ENCODE peak calls at places on chromosomes 3 and 15, in four cellular contexts. S, D, J and E are unnamed samples.

GRCh38 chr3:146387566-146387965 is 81.8 kb downstream of the PLSCR2 start:
- DNase-seq in S (no peak), D (no peak), J (no peak), E (no peak)

GRCh38 chr15:82830427-82831173 is 21.2 kb downstream of the WHAMM start:
- DNase-seq in S (no peak), D (no peak), J (no peak), E (no peak)

GRCh38 chr3:100650651-100651611 is 41.5 kb downstream of the ADGRG7 start:
- DNase-seq in S (no peak), D (no peak), J (no peak), E (no peak)

GRCh38 chr15:38670142-38671002 is 105.8 kb upstream of the RASGRP1 start:
- DNase-seq in S (peak; percentile 47), D (no peak), J (no peak), E (peak; percentile 57)

GRCh38 chr3:37904614-37905047 is 43.0 kb downstream of the CTDSPL start:
- DNase-seq in S (no peak), D (no peak), J (no peak), E (no peak)

GRCh38 chr3:42732196-42732828 is 29.7 kb upstream of the HHATL start:
- DNase-seq in S (no peak), D (no peak), J (no peak), E (no peak)

GRCh38 chr15:101045835-101046691 is 126.9 kb downstream of the LRRK1 start:
- DNase-seq in S (no peak), D (peak; percentile 9), J (no peak), E (no peak)

GRCh38 chr3:171376125-171376947 is 83.9 kb downstream of the TNIK start:
- DNase-seq in S (no peak), D (no peak), J (no peak), E (no peak)

GRCh38 chr15:84702961-84703482 is 12.9 kb downstream of the SEC11A start:
- DNase-seq in S (no peak), D (peak; percentile 58), J (peak; percentile 58), E (no peak)

GRCh38 chr15:63601727-63602185 is 4.6 kb downstream of the FBXL22 start:
- DNase-seq in S (no peak), D (no peak), J (peak; percentile 53), E (no peak)

GRCh38 chr3:23971684-23972083 is 26.6 kb downstream of the NR1D2 start:
- DNase-seq in S (no peak), D (no peak), J (no peak), E (no peak)

GRCh38 chr3:90080988-90081387 is 973.6 kb downstream of the EPHA3 start:
- DNase-seq in S (no peak), D (no peak), J (no peak), E (no peak)

GRCh38 chr15:100902436-100903190 is 16.5 kb upstream of the LRRK1 start:
- DNase-seq in S (no peak), D (peak; percentile 89), J (peak; percentile 96), E (no peak)

GRCh38 chr15:84949845-84950569 is 31.6 kb upstream of the PDE8A start:
- DNase-seq in S (no peak), D (no peak), J (no peak), E (no peak)

GRCh38 chr3:173066044-173066679 is 74.9 kb downstream of the SPATA16 start:
- DNase-seq in S (no peak), D (no peak), J (peak; percentile 13), E (no peak)

GRCh38 chr15:64246364-64247189 is 83.8 kb upstream of the PPIB start:
- DNase-seq in S (no peak), D (no peak), J (no peak), E (no peak)

GRCh38 chr15:66565731-66566130 is at the start of gene LCTL:
- DNase-seq in S (no peak), D (no peak), J (no peak), E (no peak)

GRCh38 chr3:9685216-9686049 is 18.2 kb upstream of the CPNE9 start:
- DNase-seq in S (no peak), D (no peak), J (no peak), E (no peak)

GRCh38 chr15:31977812-31978662 is 52.3 kb upstream of the CHRNA7 start:
- DNase-seq in S (no peak), D (no peak), J (peak; percentile 64), E (peak; percentile 29)

GRCh38 chr3:105195260-105195659 is 171.4 kb upstream of the ALCAM start:
- DNase-seq in S (no peak), D (no peak), J (no peak), E (no peak)

GRCh38 chr3:170076715-170077238 is 39.0 kb downstream of the GPR160 start:
- DNase-seq in S (no peak), D (no peak), J (no peak), E (no peak)

GRCh38 chr15:73754461-73754860 is 1.3 kb upstream of the INSYN1 start:
- DNase-seq in S (no peak), D (no peak), J (no peak), E (no peak)

GRCh38 chr3:123758081-123758564 is 126.0 kb downstream of the MYLK start:
- DNase-seq in S (no peak), D (no peak), J (peak; percentile 32), E (no peak)

GRCh38 chr3:151918253-151919029 is 45.0 kb downstream of the SUCNR1 start:
- DNase-seq in S (no peak), D (no peak), J (no peak), E (no peak)

GRCh38 chr3:1632128-1632527 is 466.5 kb upstream of the CNTN4 start:
- DNase-seq in S (no peak), D (no peak), J (no peak), E (no peak)
- H3K9me3 ChIP-seq in S (no peaks in the 10 kb centered on the region), D (no peaks in the 10 kb centered on the region), J (no peaks in the 10 kb centered on the region), E (no peaks in the 10 kb centered on the region)

GRCh38 chr15:27867861-27868260 is 231.3 kb downstream of the OCA2 start:
- DNase-seq in S (no peak), D (no peak), J (no peak), E (no peak)
- H3K9me3 ChIP-seq in S (no peaks in the 10 kb centered on the region), D (no peaks in the 10 kb centered on the region), J (no peaks in the 10 kb centered on the region), E (no peaks in the 10 kb centered on the region)

GRCh38 chr3:25171118-25171912 is 256.7 kb upstream of the RARB start:
- DNase-seq in S (no peak), D (no peak), J (no peak), E (no peak)
- H3K9me3 ChIP-seq in S (no peaks in the 10 kb centered on the region), D (no peaks in the 10 kb centered on the region), J (no peaks in the 10 kb centered on the region), E (no peaks in the 10 kb centered on the region)

DNA sequence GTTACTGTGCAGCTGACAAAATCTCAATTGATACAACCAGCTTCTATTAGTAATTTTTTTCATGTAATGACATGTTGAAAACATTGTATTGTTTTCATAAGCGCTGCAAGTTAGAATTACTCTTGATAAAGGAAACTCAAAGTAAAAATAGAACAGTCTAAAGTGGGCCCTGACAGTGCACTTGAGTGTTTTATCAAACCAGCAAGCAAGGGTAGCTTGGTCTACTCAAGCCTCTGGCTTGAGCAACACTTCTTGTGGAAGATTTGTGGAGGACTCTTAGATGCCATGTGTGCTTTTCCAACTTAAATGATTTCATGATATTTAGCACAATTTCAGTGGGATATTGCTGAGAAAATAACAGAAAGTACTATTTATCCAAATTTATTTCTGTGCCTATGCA is 575.7 kb upstream of the ZNF717 start:
- DNase-seq in S (no peak), D (no peak), J (no peak), E (no peak)
- H3K9me3 ChIP-seq in S (no peaks in the 10 kb centered on the region), D (no peaks in the 10 kb centered on the region), J (no peaks in the 10 kb centered on the region), E (no peaks in the 10 kb centered on the region)